ENCODE peak calls at places on chromosomes 11 and 22, in four cellular contexts. One of them, this sample, is unnamed.

GRCh38 chr11:42473116-42473515 is 838.7 kb upstream of the API5 start:
- DNase-seq in ELF-1: no peak
- DNase-seq in stimulated activated CD8-positive, alpha-beta memory T cell treated with anti-CD3 and anti-CD28 coated beads, Interleukin-7, amount 100 ng/mL, for 24 hours: no peak
- DNase-seq in germinal center: no peak
- DNase-seq in this sample: no peak

GRCh38 chr11:832529-833113 is at the start of gene CD151:
- DNase-seq in ELF-1: peak
- DNase-seq in germinal center: peak
- DNase-seq in stimulated activated CD8-positive, alpha-beta memory T cell treated with anti-CD3 and anti-CD28 coated beads, Interleukin-7, amount 100 ng/mL, for 24 hours: no peak
- DNase-seq in this sample: peak

GRCh38 chr11:133163463-133164419 is 368.6 kb downstream of the OPCML start:
- DNase-seq in germinal center: peak
- DNase-seq in ELF-1: peak
- DNase-seq in stimulated activated CD8-positive, alpha-beta memory T cell treated with anti-CD3 and anti-CD28 coated beads, Interleukin-7, amount 100 ng/mL, for 24 hours: no peak
- DNase-seq in this sample: peak

GRCh38 chr22:38006906-38007305 is 22.6 kb upstream of the SOX10 start:
- DNase-seq in stimulated activated CD8-positive, alpha-beta memory T cell treated with anti-CD3 and anti-CD28 coated beads, Interleukin-7, amount 100 ng/mL, for 24 hours: no peak
- DNase-seq in ELF-1: no peak
- DNase-seq in germinal center: no peak
- DNase-seq in this sample: no peak

GRCh38 chr11:40306938-40307548 is 1152.4 kb downstream of the LRRC4C start:
- DNase-seq in ELF-1: peak
- DNase-seq in germinal center: peak
- DNase-seq in stimulated activated CD8-positive, alpha-beta memory T cell treated with anti-CD3 and anti-CD28 coated beads, Interleukin-7, amount 100 ng/mL, for 24 hours: no peak
- DNase-seq in this sample: peak

GRCh38 chr11:128400382-128401203 is 186.8 kb downstream of the ETS1 start:
- DNase-seq in ELF-1: no peak
- DNase-seq in stimulated activated CD8-positive, alpha-beta memory T cell treated with anti-CD3 and anti-CD28 coated beads, Interleukin-7, amount 100 ng/mL, for 24 hours: no peak
- DNase-seq in germinal center: no peak
- DNase-seq in this sample: no peak

GRCh38 chr11:58928082-58928574 is 11.2 kb upstream of the GLYATL1 start:
- DNase-seq in stimulated activated CD8-positive, alpha-beta memory T cell treated with anti-CD3 and anti-CD28 coated beads, Interleukin-7, amount 100 ng/mL, for 24 hours: no peak
- DNase-seq in germinal center: no peak
- DNase-seq in ELF-1: peak
- DNase-seq in this sample: no peak

GRCh38 chr11:124799384-124800225 is 601 bp downstream of the MSANTD2 start:
- DNase-seq in germinal center: peak
- DNase-seq in stimulated activated CD8-positive, alpha-beta memory T cell treated with anti-CD3 and anti-CD28 coated beads, Interleukin-7, amount 100 ng/mL, for 24 hours: peak
- DNase-seq in ELF-1: peak
- DNase-seq in this sample: peak

GRCh38 chr11:104146421-104146820 is 17.5 kb downstream of the PDGFD start:
- DNase-seq in ELF-1: no peak
- DNase-seq in germinal center: no peak
- DNase-seq in stimulated activated CD8-positive, alpha-beta memory T cell treated with anti-CD3 and anti-CD28 coated beads, Interleukin-7, amount 100 ng/mL, for 24 hours: no peak
- DNase-seq in this sample: no peak

GRCh38 chr11:66311470-66311964 is 5.3 kb downstream of the CD248 start:
- DNase-seq in stimulated activated CD8-positive, alpha-beta memory T cell treated with anti-CD3 and anti-CD28 coated beads, Interleukin-7, amount 100 ng/mL, for 24 hours: no peak
- DNase-seq in ELF-1: peak
- DNase-seq in germinal center: no peak
- DNase-seq in this sample: no peak

GRCh38 chr11:10298342-10298741 is 4.3 kb upstream of the SBF2 start:
- DNase-seq in germinal center: peak
- DNase-seq in ELF-1: no peak
- DNase-seq in stimulated activated CD8-positive, alpha-beta memory T cell treated with anti-CD3 and anti-CD28 coated beads, Interleukin-7, amount 100 ng/mL, for 24 hours: no peak
- DNase-seq in this sample: peak

GRCh38 chr22:20229916-20230775 is 38.0 kb downstream of the RTN4R start:
- DNase-seq in germinal center: no peak
- DNase-seq in ELF-1: no peak
- DNase-seq in stimulated activated CD8-positive, alpha-beta memory T cell treated with anti-CD3 and anti-CD28 coated beads, Interleukin-7, amount 100 ng/mL, for 24 hours: no peak
- DNase-seq in this sample: no peak